ENCODE peak calls at places on chromosome X, in five cellular contexts. One of them, this sample, is unnamed.

GRCh38 chrX:69229436-69229835 is 64.2 kb upstream of the PJA1 start:
- DNase-seq in cardiac fibroblast: peak; percentile 71
- DNase-seq in HT1080: peak; percentile 53
- DNase-seq in activated CD4-positive, CD25-positive, alpha-beta regulatory T cell treated with anti-CD3 and anti-CD28 coated beads, Interleukin-2, amount 50 U/mL, for 72 hours: no peak
- DNase-seq in right atrium auricular region: no peak
- DNase-seq in this sample: no peak

GRCh38 chrX:139290310-139290709 is 240.2 kb upstream of the F9 start:
- DNase-seq in activated CD4-positive, CD25-positive, alpha-beta regulatory T cell treated with anti-CD3 and anti-CD28 coated beads, Interleukin-2, amount 50 U/mL, for 72 hours: no peak
- DNase-seq in HT1080: peak; percentile 92
- DNase-seq in cardiac fibroblast: no peak
- DNase-seq in right atrium auricular region: no peak
- DNase-seq in this sample: no peak

GRCh38 chrX:70089575-70090297 is 27.5 kb downstream of the OTUD6A start:
- DNase-seq in HT1080: peak; percentile 83
- DNase-seq in activated CD4-positive, CD25-positive, alpha-beta regulatory T cell treated with anti-CD3 and anti-CD28 coated beads, Interleukin-2, amount 50 U/mL, for 72 hours: no peak
- DNase-seq in right atrium auricular region: no peak
- DNase-seq in cardiac fibroblast: peak; percentile 59
- DNase-seq in this sample: no peak

GRCh38 chrX:110286126-110286525 is 31.8 kb downstream of the AMMECR1 start:
- DNase-seq in right atrium auricular region: no peak
- DNase-seq in cardiac fibroblast: peak; percentile 91
- DNase-seq in HT1080: peak; percentile 84
- DNase-seq in activated CD4-positive, CD25-positive, alpha-beta regulatory T cell treated with anti-CD3 and anti-CD28 coated beads, Interleukin-2, amount 50 U/mL, for 72 hours: no peak
- DNase-seq in this sample: peak; percentile 47

GRCh38 chrX:16215660-16216059 is 48.4 kb downstream of the MAGEB17 start:
- DNase-seq in activated CD4-positive, CD25-positive, alpha-beta regulatory T cell treated with anti-CD3 and anti-CD28 coated beads, Interleukin-2, amount 50 U/mL, for 72 hours: no peak
- DNase-seq in cardiac fibroblast: no peak
- DNase-seq in HT1080: no peak
- DNase-seq in right atrium auricular region: no peak
- DNase-seq in this sample: no peak

GRCh38 chrX:151792505-151792904 is 58.0 kb downstream of the CNGA2 start:
- DNase-seq in cardiac fibroblast: no peak
- DNase-seq in HT1080: no peak
- DNase-seq in right atrium auricular region: no peak
- DNase-seq in activated CD4-positive, CD25-positive, alpha-beta regulatory T cell treated with anti-CD3 and anti-CD28 coated beads, Interleukin-2, amount 50 U/mL, for 72 hours: no peak
- DNase-seq in this sample: no peak

GRCh38 chrX:39821011-39821708 is 276.6 kb downstream of the BCOR start:
- DNase-seq in HT1080: no peak
- DNase-seq in activated CD4-positive, CD25-positive, alpha-beta regulatory T cell treated with anti-CD3 and anti-CD28 coated beads, Interleukin-2, amount 50 U/mL, for 72 hours: no peak
- DNase-seq in cardiac fibroblast: peak; percentile 17
- DNase-seq in right atrium auricular region: no peak
- DNase-seq in this sample: no peak

GRCh38 chrX:102958794-102959193 is 21.7 kb downstream of the RAB40AL start:
- DNase-seq in activated CD4-positive, CD25-positive, alpha-beta regulatory T cell treated with anti-CD3 and anti-CD28 coated beads, Interleukin-2, amount 50 U/mL, for 72 hours: no peak
- DNase-seq in cardiac fibroblast: peak; percentile 9
- DNase-seq in HT1080: no peak
- DNase-seq in right atrium auricular region: no peak
- DNase-seq in this sample: no peak

GRCh38 chrX:22585831-22586230 is 313.1 kb downstream of the CBLL2 start:
- DNase-seq in cardiac fibroblast: no peak
- DNase-seq in HT1080: no peak
- DNase-seq in activated CD4-positive, CD25-positive, alpha-beta regulatory T cell treated with anti-CD3 and anti-CD28 coated beads, Interleukin-2, amount 50 U/mL, for 72 hours: no peak
- DNase-seq in right atrium auricular region: no peak
- DNase-seq in this sample: no peak

GRCh38 chrX:150837845-150838244 is 60.6 kb downstream of the CD99L2 start:
- DNase-seq in HT1080: no peak
- DNase-seq in cardiac fibroblast: no peak
- DNase-seq in activated CD4-positive, CD25-positive, alpha-beta regulatory T cell treated with anti-CD3 and anti-CD28 coated beads, Interleukin-2, amount 50 U/mL, for 72 hours: no peak
- DNase-seq in right atrium auricular region: no peak
- DNase-seq in this sample: no peak

GRCh38 chrX:145694048-145694447 is 123.6 kb upstream of the SLITRK2 start:
- DNase-seq in right atrium auricular region: no peak
- DNase-seq in activated CD4-positive, CD25-positive, alpha-beta regulatory T cell treated with anti-CD3 and anti-CD28 coated beads, Interleukin-2, amount 50 U/mL, for 72 hours: no peak
- DNase-seq in HT1080: no peak
- DNase-seq in cardiac fibroblast: no peak
- DNase-seq in this sample: no peak

GRCh38 chrX:16603822-16604221 is 46.1 kb upstream of the S100G start:
- DNase-seq in right atrium auricular region: no peak
- DNase-seq in cardiac fibroblast: peak; percentile 33
- DNase-seq in HT1080: no peak
- DNase-seq in activated CD4-positive, CD25-positive, alpha-beta regulatory T cell treated with anti-CD3 and anti-CD28 coated beads, Interleukin-2, amount 50 U/mL, for 72 hours: no peak
- DNase-seq in this sample: no peak

GRCh38 chrX:150371877-150372276 is 8.8 kb downstream of the MAMLD1 start:
- DNase-seq in cardiac fibroblast: no peak
- DNase-seq in right atrium auricular region: no peak
- DNase-seq in HT1080: no peak
- DNase-seq in activated CD4-positive, CD25-positive, alpha-beta regulatory T cell treated with anti-CD3 and anti-CD28 coated beads, Interleukin-2, amount 50 U/mL, for 72 hours: no peak
- DNase-seq in this sample: no peak

GRCh38 chrX:10296581-10296980 is 139.8 kb downstream of the CLCN4 start:
- DNase-seq in activated CD4-positive, CD25-positive, alpha-beta regulatory T cell treated with anti-CD3 and anti-CD28 coated beads, Interleukin-2, amount 50 U/mL, for 72 hours: no peak
- DNase-seq in right atrium auricular region: no peak
- DNase-seq in HT1080: no peak
- DNase-seq in cardiac fibroblast: peak; percentile 13
- DNase-seq in this sample: no peak

GRCh38 chrX:18973527-18974192 is 10.3 kb downstream of the PHKA2 start:
- DNase-seq in activated CD4-positive, CD25-positive, alpha-beta regulatory T cell treated with anti-CD3 and anti-CD28 coated beads, Interleukin-2, amount 50 U/mL, for 72 hours: no peak
- DNase-seq in cardiac fibroblast: no peak
- DNase-seq in right atrium auricular region: no peak
- DNase-seq in HT1080: no peak
- DNase-seq in this sample: no peak

GRCh38 chrX:38561951-38562719 is 793 bp downstream of the TSPAN7 start:
- DNase-seq in cardiac fibroblast: no peak
- DNase-seq in HT1080: no peak
- DNase-seq in activated CD4-positive, CD25-positive, alpha-beta regulatory T cell treated with anti-CD3 and anti-CD28 coated beads, Interleukin-2, amount 50 U/mL, for 72 hours: no peak
- DNase-seq in right atrium auricular region: no peak
- DNase-seq in this sample: no peak

GRCh38 chrX:138886769-138887168 is 175.3 kb upstream of the FGF13 start:
- DNase-seq in right atrium auricular region: no peak
- DNase-seq in HT1080: peak; percentile 59
- DNase-seq in activated CD4-positive, CD25-positive, alpha-beta regulatory T cell treated with anti-CD3 and anti-CD28 coated beads, Interleukin-2, amount 50 U/mL, for 72 hours: no peak
- DNase-seq in cardiac fibroblast: peak; percentile 19
- DNase-seq in this sample: no peak

GRCh38 chrX:29902004-29902403 is 313.4 kb upstream of the MAGEB2 start:
- DNase-seq in HT1080: no peak
- DNase-seq in cardiac fibroblast: no peak
- DNase-seq in right atrium auricular region: no peak
- DNase-seq in activated CD4-positive, CD25-positive, alpha-beta regulatory T cell treated with anti-CD3 and anti-CD28 coated beads, Interleukin-2, amount 50 U/mL, for 72 hours: no peak
- DNase-seq in this sample: no peak

GRCh38 chrX:13489451-13489850 is 80.0 kb upstream of the EGFL6 start:
- DNase-seq in cardiac fibroblast: peak; percentile 81
- DNase-seq in HT1080: peak; percentile 31
- DNase-seq in right atrium auricular region: peak; percentile 81
- DNase-seq in activated CD4-positive, CD25-positive, alpha-beta regulatory T cell treated with anti-CD3 and anti-CD28 coated beads, Interleukin-2, amount 50 U/mL, for 72 hours: no peak
- DNase-seq in this sample: no peak

GRCh38 chrX:38500886-38501285 is 60.5 kb upstream of the TSPAN7 start:
- DNase-seq in right atrium auricular region: no peak
- DNase-seq in activated CD4-positive, CD25-positive, alpha-beta regulatory T cell treated with anti-CD3 and anti-CD28 coated beads, Interleukin-2, amount 50 U/mL, for 72 hours: no peak
- DNase-seq in cardiac fibroblast: peak; percentile 0
- DNase-seq in HT1080: peak; percentile 24
- DNase-seq in this sample: no peak

GRCh38 chrX:39907964-39908616 is 189.7 kb downstream of the BCOR start:
- DNase-seq in right atrium auricular region: peak; percentile 68
- DNase-seq in activated CD4-positive, CD25-positive, alpha-beta regulatory T cell treated with anti-CD3 and anti-CD28 coated beads, Interleukin-2, amount 50 U/mL, for 72 hours: no peak
- DNase-seq in HT1080: peak; percentile 96
- DNase-seq in cardiac fibroblast: peak; percentile 95
- DNase-seq in this sample: no peak

GRCh38 chrX:137547291-137547690 is 18.6 kb upstream of the ZIC3 start:
- DNase-seq in right atrium auricular region: no peak
- DNase-seq in HT1080: no peak
- DNase-seq in activated CD4-positive, CD25-positive, alpha-beta regulatory T cell treated with anti-CD3 and anti-CD28 coated beads, Interleukin-2, amount 50 U/mL, for 72 hours: no peak
- DNase-seq in cardiac fibroblast: no peak
- DNase-seq in this sample: no peak

GRCh38 chrX:107470971-107471370 is 21.5 kb downstream of the FRMPD3 start:
- DNase-seq in activated CD4-positive, CD25-positive, alpha-beta regulatory T cell treated with anti-CD3 and anti-CD28 coated beads, Interleukin-2, amount 50 U/mL, for 72 hours: no peak
- DNase-seq in cardiac fibroblast: no peak
- DNase-seq in right atrium auricular region: no peak
- DNase-seq in HT1080: no peak
- DNase-seq in this sample: no peak

GRCh38 chrX:2498781-2499302 is 1.9 kb downstream of the DHRSX start:
- DNase-seq in HT1080: no peak
- DNase-seq in right atrium auricular region: no peak
- DNase-seq in cardiac fibroblast: peak; percentile 33
- DNase-seq in activated CD4-positive, CD25-positive, alpha-beta regulatory T cell treated with anti-CD3 and anti-CD28 coated beads, Interleukin-2, amount 50 U/mL, for 72 hours: no peak
- DNase-seq in this sample: peak; percentile 23

GRCh38 chrX:114134465-114134864 is 449.4 kb upstream of the HTR2C start:
- DNase-seq in activated CD4-positive, CD25-positive, alpha-beta regulatory T cell treated with anti-CD3 and anti-CD28 coated beads, Interleukin-2, amount 50 U/mL, for 72 hours: no peak
- DNase-seq in right atrium auricular region: no peak
- DNase-seq in cardiac fibroblast: peak; percentile 23
- DNase-seq in HT1080: peak; percentile 67
- DNase-seq in this sample: no peak

GRCh38 chrX:74492720-74493201 is 71.5 kb downstream of the SLC16A2 start:
- DNase-seq in HT1080: peak; percentile 1
- DNase-seq in right atrium auricular region: no peak
- DNase-seq in cardiac fibroblast: no peak
- DNase-seq in activated CD4-positive, CD25-positive, alpha-beta regulatory T cell treated with anti-CD3 and anti-CD28 coated beads, Interleukin-2, amount 50 U/mL, for 72 hours: no peak
- DNase-seq in this sample: no peak

GRCh38 chrX:1720826-1721225 is 106.0 kb downstream of the ASMT start:
- DNase-seq in right atrium auricular region: no peak
- DNase-seq in cardiac fibroblast: no peak
- DNase-seq in activated CD4-positive, CD25-positive, alpha-beta regulatory T cell treated with anti-CD3 and anti-CD28 coated beads, Interleukin-2, amount 50 U/mL, for 72 hours: no peak
- DNase-seq in HT1080: peak; percentile 26
- DNase-seq in this sample: no peak

GRCh38 chrX:38304010-38304409 is 23.3 kb downstream of the RPGR start:
- DNase-seq in cardiac fibroblast: peak; percentile 64
- DNase-seq in HT1080: peak; percentile 10
- DNase-seq in activated CD4-positive, CD25-positive, alpha-beta regulatory T cell treated with anti-CD3 and anti-CD28 coated beads, Interleukin-2, amount 50 U/mL, for 72 hours: no peak
- DNase-seq in right atrium auricular region: no peak
- DNase-seq in this sample: no peak

GRCh38 chrX:84156831-84157230 is 31.2 kb downstream of the RPS6KA6 start:
- DNase-seq in cardiac fibroblast: no peak
- DNase-seq in right atrium auricular region: no peak
- DNase-seq in HT1080: no peak
- DNase-seq in activated CD4-positive, CD25-positive, alpha-beta regulatory T cell treated with anti-CD3 and anti-CD28 coated beads, Interleukin-2, amount 50 U/mL, for 72 hours: no peak
- DNase-seq in this sample: no peak

GRCh38 chrX:54807524-54808108 is at the start of gene MAGED2:
- DNase-seq in HT1080: peak; percentile 0
- DNase-seq in right atrium auricular region: no peak
- DNase-seq in activated CD4-positive, CD25-positive, alpha-beta regulatory T cell treated with anti-CD3 and anti-CD28 coated beads, Interleukin-2, amount 50 U/mL, for 72 hours: no peak
- DNase-seq in cardiac fibroblast: peak; percentile 35
- DNase-seq in this sample: peak; percentile 24

GRCh38 chrX:100964362-100964761 is 5.1 kb upstream of the ARL13A start:
- DNase-seq in cardiac fibroblast: no peak
- DNase-seq in HT1080: no peak
- DNase-seq in right atrium auricular region: no peak
- DNase-seq in activated CD4-positive, CD25-positive, alpha-beta regulatory T cell treated with anti-CD3 and anti-CD28 coated beads, Interleukin-2, amount 50 U/mL, for 72 hours: no peak
- DNase-seq in this sample: peak; percentile 75

GRCh38 chrX:115232933-115233496 is 881 bp downstream of the LRCH2 start:
- DNase-seq in HT1080: peak; percentile 1
- DNase-seq in cardiac fibroblast: no peak
- DNase-seq in right atrium auricular region: no peak
- DNase-seq in activated CD4-positive, CD25-positive, alpha-beta regulatory T cell treated with anti-CD3 and anti-CD28 coated beads, Interleukin-2, amount 50 U/mL, for 72 hours: no peak
- DNase-seq in this sample: no peak

GRCh38 chrX:49184294-49185061 is 1.7 kb downstream of the PRICKLE3 start:
- DNase-seq in cardiac fibroblast: peak; percentile 93
- DNase-seq in right atrium auricular region: peak; percentile 94
- DNase-seq in HT1080: peak; percentile 88
- DNase-seq in activated CD4-positive, CD25-positive, alpha-beta regulatory T cell treated with anti-CD3 and anti-CD28 coated beads, Interleukin-2, amount 50 U/mL, for 72 hours: no peak
- DNase-seq in this sample: peak; percentile 73

GRCh38 chrX:78643106-78643505 is 16.0 kb downstream of the RTL3 start:
- DNase-seq in cardiac fibroblast: no peak
- DNase-seq in HT1080: peak; percentile 30
- DNase-seq in right atrium auricular region: no peak
- DNase-seq in activated CD4-positive, CD25-positive, alpha-beta regulatory T cell treated with anti-CD3 and anti-CD28 coated beads, Interleukin-2, amount 50 U/mL, for 72 hours: no peak
- DNase-seq in this sample: no peak

GRCh38 chrX:38126179-38126578 is 94.5 kb downstream of the SRPX start:
- DNase-seq in activated CD4-positive, CD25-positive, alpha-beta regulatory T cell treated with anti-CD3 and anti-CD28 coated beads, Interleukin-2, amount 50 U/mL, for 72 hours: no peak
- DNase-seq in right atrium auricular region: no peak
- DNase-seq in cardiac fibroblast: peak; percentile 10
- DNase-seq in HT1080: peak; percentile 17
- DNase-seq in this sample: no peak

GRCh38 chrX:77918568-77918967 is 8.1 kb downstream of the ATP7A start:
- DNase-seq in activated CD4-positive, CD25-positive, alpha-beta regulatory T cell treated with anti-CD3 and anti-CD28 coated beads, Interleukin-2, amount 50 U/mL, for 72 hours: no peak
- DNase-seq in right atrium auricular region: no peak
- DNase-seq in cardiac fibroblast: peak; percentile 35
- DNase-seq in HT1080: no peak
- DNase-seq in this sample: no peak

GRCh38 chrX:110036162-110037033 is 33.5 kb downstream of the TMEM164 start:
- DNase-seq in cardiac fibroblast: no peak
- DNase-seq in activated CD4-positive, CD25-positive, alpha-beta regulatory T cell treated with anti-CD3 and anti-CD28 coated beads, Interleukin-2, amount 50 U/mL, for 72 hours: no peak
- DNase-seq in HT1080: no peak
- DNase-seq in right atrium auricular region: no peak
- DNase-seq in this sample: no peak